ENCODE peak calls at places on chromosomes 12 and 14, in seven cellular contexts. V is NCI-H1105; M is NCI-H1436; I is PC-3; L is activated CD4-positive, alpha-beta T cell treated with anti-CD3 and anti-CD28 coated beads, Interleukin-2, amount 50 U/mL, for 1 hour; Q is HTR-8/SVneo; S is NCI-H1417 treated with DMSO at 0.1 percent for 48 hours. O is an unnamed sample.

GRCh38 chr12:46402451-46402850 is 29.9 kb upstream of the SLC38A2 start:
- DNase-seq in V (no peak), M (no peak), I (peak; percentile 80), L (no peak), Q (peak; percentile 55), S (no peak), O (no peak)

GRCh38 chr12:2417761-2418160 is 365.0 kb downstream of the CACNA1C start:
- DNase-seq in V (no peak), M (no peak), I (no peak), L (no peak), Q (no peak), S (no peak), O (no peak)

GRCh38 chr12:98345308-98345876 is 170.0 kb upstream of the TMPO start:
- DNase-seq in V (no peak), M (no peak), I (no peak), L (no peak), Q (no peak), S (no peak), O (no peak)

GRCh38 chr14:93994919-93995682 is 2.0 kb upstream of the CCDC197 start:
- DNase-seq in V (no peak), M (no peak), I (peak; percentile 77), L (no peak), Q (peak; percentile 50), S (no peak), O (peak; percentile 56)

GRCh38 chr14:91373591-91374245 is 43.9 kb downstream of the CCDC88C start:
- DNase-seq in V (no peak), M (no peak), I (peak; percentile 38), L (no peak), Q (peak; percentile 48), S (no peak), O (no peak)

GRCh38 chr12:46413368-46413767 is 40.8 kb upstream of the SLC38A2 start:
- DNase-seq in V (no peak), M (no peak), I (no peak), L (no peak), Q (no peak), S (no peak), O (no peak)

GRCh38 chr14:65704412-65704811 is 291.9 kb downstream of the FUT8 start:
- DNase-seq in V (no peak), M (no peak), I (no peak), L (no peak), Q (no peak), S (no peak), O (no peak)

GRCh38 chr12:92036771-92037453 is 108.7 kb downstream of the BTG1 start:
- DNase-seq in V (no peak), M (no peak), I (no peak), L (no peak), Q (no peak), S (no peak), O (no peak)

GRCh38 chr12:15855646-15856045 is 26.5 kb upstream of the STRAP start:
- DNase-seq in V (no peak), M (no peak), I (peak; percentile 47), L (no peak), Q (no peak), S (no peak), O (peak; percentile 10)

GRCh38 chr12:104670439-104671406 is 214.0 kb downstream of the CHST11 start:
- DNase-seq in V (no peak), M (no peak), I (no peak), L (no peak), Q (no peak), S (no peak), O (peak; percentile 47)

GRCh38 chr14:23085458-23085857 is 9.5 kb downstream of the ACIN1 start:
- DNase-seq in V (no peak), M (no peak), I (no peak), L (no peak), Q (no peak), S (no peak), O (no peak)

GRCh38 chr14:99231850-99232401 is 40.1 kb downstream of the BCL11B start:
- DNase-seq in V (no peak), M (no peak), I (no peak), L (no peak), Q (peak; percentile 23), S (no peak), O (no peak)

GRCh38 chr12:65896743-65897142 is 72.5 kb downstream of the HMGA2 start:
- DNase-seq in V (no peak), M (no peak), I (no peak), L (no peak), Q (no peak), S (no peak), O (no peak)

GRCh38 chr14:36522347-36522971 is 2.4 kb upstream of the NKX2-1 start:
- DNase-seq in V (no peak), M (no peak), I (no peak), L (no peak), Q (no peak), S (no peak), O (no peak)

GRCh38 chr14:52355526-52355925 is 41.4 kb downstream of the PTGER2 start:
- DNase-seq in V (no peak), M (no peak), I (peak; percentile 26), L (no peak), Q (no peak), S (no peak), O (no peak)

GRCh38 chr12:94152292-94153083 is 4.1 kb downstream of the PLXNC1 start:
- DNase-seq in V (no peak), M (no peak), I (peak; percentile 15), L (no peak), Q (no peak), S (no peak), O (no peak)

GRCh38 chr12:93996321-93996720 is 152.1 kb upstream of the PLXNC1 start:
- DNase-seq in V (no peak), M (no peak), I (no peak), L (no peak), Q (no peak), S (no peak), O (no peak)

GRCh38 chr14:61927521-61927920 is 165.3 kb downstream of the SNAPC1 start:
- DNase-seq in V (no peak), M (no peak), I (peak; percentile 87), L (no peak), Q (peak; percentile 82), S (no peak), O (no peak)

GRCh38 chr14:102949062-102949800 is 26.8 kb downstream of the AMN start:
- DNase-seq in V (no peak), M (no peak), I (peak; percentile 9), L (peak; percentile 19), Q (no peak), S (no peak), O (peak; percentile 11)

GRCh38 chr12:129080413-129080812 is 227.1 kb downstream of the GLT1D1 start:
- DNase-seq in V (no peak), M (no peak), I (no peak), L (no peak), Q (no peak), S (no peak), O (no peak)

GRCh38 chr14:28083456-28083855 is 683.1 kb upstream of the FOXG1 start:
- DNase-seq in V (no peak), M (no peak), I (peak; percentile 48), L (no peak), Q (no peak), S (no peak), O (no peak)

GRCh38 chr12:1911598-1912575 is 6.6 kb downstream of the CACNA2D4 start:
- DNase-seq in V (peak; percentile 31), M (peak; percentile 74), I (no peak), L (no peak), Q (no peak), S (peak; percentile 28), O (no peak)

GRCh38 chr14:31556191-31556590 is 5.0 kb upstream of the NUBPL start:
- DNase-seq in V (no peak), M (no peak), I (no peak), L (no peak), Q (no peak), S (no peak), O (no peak)

GRCh38 chr12:58364389-58365086 is 423.2 kb downstream of the ATP23 start:
- DNase-seq in V (no peak), M (no peak), I (peak; percentile 98), L (no peak), Q (peak; percentile 78), S (no peak), O (peak; percentile 89)

GRCh38 chr12:122887817-122888212 is 8.1 kb downstream of the VPS37B start:
- DNase-seq in V (no peak), M (no peak), I (no peak), L (no peak), Q (no peak), S (no peak), O (no peak)